ENCODE peak calls at places on chromosomes 2 and 18, in nine cellular contexts. Y, N, B, C, P, O, G, A and J are unnamed samples.

GRCh38 chr18:53796042-53796729 is 428.3 kb downstream of the MBD2 start:
- DNase-seq in N (no peak), A (peak; percentile 40), P (no peak), Y (no peak), O (peak; percentile 44), C (no peak), B (peak; percentile 83), G (no peak), J (no peak)

GRCh38 chr2:175575346-175576258 is 394.1 kb upstream of the ATP5MC3 start:
- DNase-seq in N (peak; percentile 46), G (peak; percentile 95), Y (no peak), P (no peak), A (no peak), C (no peak), B (no peak), O (no peak), J (no peak)

GRCh38 chr2:106995560-106995959 is 109.6 kb upstream of the ST6GAL2 start:
- DNase-seq in Y (no peak), C (no peak), N (no peak), P (no peak), B (peak; percentile 47), O (no peak), A (no peak), G (no peak), J (no peak)

GRCh38 chr2:161426788-161427412 is 10.8 kb downstream of the TBR1 start:
- DNase-seq in A (no peak), O (no peak), C (no peak), B (no peak), N (no peak), P (no peak), Y (no peak), G (no peak), J (no peak)

GRCh38 chr2:240247868-240248820 is 107.7 kb upstream of the OTOS start:
- DNase-seq in P (no peak), A (no peak), O (peak; percentile 44), N (no peak), B (no peak), Y (peak; percentile 76), C (no peak), G (no peak), J (no peak)

GRCh38 chr2:143254108-143254507 is 124.9 kb downstream of the ARHGAP15 start:
- DNase-seq in P (no peak), N (no peak), A (no peak), O (no peak), G (peak; percentile 21), B (no peak), Y (no peak), C (no peak), J (no peak)

GRCh38 chr18:3869848-3870247 is 419.9 kb downstream of the TGIF1 start:
- DNase-seq in O (no peak), Y (no peak), N (peak; percentile 20), A (peak; percentile 29), B (peak; percentile 73), P (peak; percentile 51), G (peak; percentile 37), C (no peak), J (no peak)

GRCh38 chr18:75220786-75221355 is 10.3 kb downstream of the TSHZ1 start:
- DNase-seq in B (peak; percentile 53), Y (no peak), A (no peak), O (no peak), N (no peak), P (no peak), C (no peak), G (no peak), J (no peak)

GRCh38 chr2:233075966-233076339 is 15.8 kb downstream of the INPP5D start:
- DNase-seq in N (peak; percentile 78), A (no peak), G (peak; percentile 52), B (no peak), O (no peak), P (no peak), Y (no peak), C (no peak), J (no peak)

GRCh38 chr2:177262137-177262536 is 2.4 kb downstream of the NFE2L2 start:
- DNase-seq in Y (no peak), N (no peak), P (no peak), O (no peak), A (no peak), C (no peak), G (peak; percentile 33), B (no peak), J (no peak)

GRCh38 chr2:240791211-240791800 is 28.7 kb downstream of the KIF1A start:
- DNase-seq in Y (peak; percentile 66), B (no peak), A (no peak), N (no peak), P (no peak), C (peak; percentile 11), G (no peak), O (no peak), J (no peak)